ENCODE peak calls at places on chromosomes 5 and 9, in nine cellular contexts. R is mucosa of descending colon, B is PC-3, T is astrocyte of the cerebellum, Q is psoas muscle, K is heart right ventricle, H is sigmoid colon, I is GM20000, P is right lobe of liver. V is an unnamed sample.

GRCh38 chr9:13431137-13431536 is 151.6 kb upstream of the MPDZ start:
- DNase-seq in R (no peak), B (no peak), T (no peak), Q (no peak), K (no peak), H (no peak), I (no peak), P (no peak), V (no peak)

GRCh38 chr5:176823076-176823481 is 12.7 kb downstream of the UNC5A start:
- DNase-seq in R (no peak), B (peak), T (no peak), Q (peak), K (no peak), H (no peak), I (no peak), P (no peak), V (no peak)

GRCh38 chr5:31655491-31655890 is 16.6 kb downstream of the PDZD2 start:
- DNase-seq in R (no peak), B (no peak), T (no peak), Q (no peak), K (no peak), H (no peak), I (no peak), P (no peak), V (no peak)

GRCh38 chr5:91787718-91788117 is 404.6 kb upstream of the ARRDC3 start:
- DNase-seq in R (no peak), B (peak), T (peak), Q (no peak), K (no peak), H (no peak), I (no peak), P (no peak), V (no peak)

GRCh38 chr5:93163010-93163663 is 417.9 kb downstream of the NR2F1-AS1 start:
- DNase-seq in R (no peak), B (peak), T (peak), Q (no peak), K (no peak), H (no peak), I (no peak), P (no peak), V (no peak)

GRCh38 chr9:38016375-38017120 is 52.5 kb downstream of the SHB start:
- DNase-seq in R (no peak), B (peak), T (peak), Q (no peak), K (no peak), H (no peak), I (no peak), P (no peak), V (no peak)

GRCh38 chr9:138016406-138017187 is 139.0 kb downstream of the CACNA1B start:
- DNase-seq in R (no peak), B (no peak), T (no peak), Q (peak), K (no peak), H (no peak), I (no peak), P (no peak), V (no peak)

GRCh38 chr5:112087222-112087621 is 330.2 kb upstream of the NREP start:
- DNase-seq in R (no peak), B (no peak), T (no peak), Q (no peak), K (no peak), H (no peak), I (no peak), P (no peak), V (no peak)

GRCh38 chr9:79469164-79469563 is 102.6 kb upstream of the TLE4 start:
- DNase-seq in R (no peak), B (no peak), T (no peak), Q (no peak), K (no peak), H (no peak), I (no peak), P (no peak), V (no peak)

GRCh38 chr9:79470957-79471356 is 100.8 kb upstream of the TLE4 start:
- DNase-seq in R (no peak), B (no peak), T (no peak), Q (no peak), K (no peak), H (no peak), I (no peak), P (no peak), V (no peak)

GRCh38 chr9:79473704-79474103 is 98.1 kb upstream of the TLE4 start:
- DNase-seq in R (no peak), B (no peak), T (no peak), Q (no peak), K (no peak), H (no peak), I (no peak), P (no peak), V (no peak)

GRCh38 chr9:79477241-79477830 is 94.4 kb upstream of the TLE4 start:
- DNase-seq in R (no peak), B (no peak), T (no peak), Q (no peak), K (no peak), H (no peak), I (no peak), P (no peak), V (no peak)

DNA sequence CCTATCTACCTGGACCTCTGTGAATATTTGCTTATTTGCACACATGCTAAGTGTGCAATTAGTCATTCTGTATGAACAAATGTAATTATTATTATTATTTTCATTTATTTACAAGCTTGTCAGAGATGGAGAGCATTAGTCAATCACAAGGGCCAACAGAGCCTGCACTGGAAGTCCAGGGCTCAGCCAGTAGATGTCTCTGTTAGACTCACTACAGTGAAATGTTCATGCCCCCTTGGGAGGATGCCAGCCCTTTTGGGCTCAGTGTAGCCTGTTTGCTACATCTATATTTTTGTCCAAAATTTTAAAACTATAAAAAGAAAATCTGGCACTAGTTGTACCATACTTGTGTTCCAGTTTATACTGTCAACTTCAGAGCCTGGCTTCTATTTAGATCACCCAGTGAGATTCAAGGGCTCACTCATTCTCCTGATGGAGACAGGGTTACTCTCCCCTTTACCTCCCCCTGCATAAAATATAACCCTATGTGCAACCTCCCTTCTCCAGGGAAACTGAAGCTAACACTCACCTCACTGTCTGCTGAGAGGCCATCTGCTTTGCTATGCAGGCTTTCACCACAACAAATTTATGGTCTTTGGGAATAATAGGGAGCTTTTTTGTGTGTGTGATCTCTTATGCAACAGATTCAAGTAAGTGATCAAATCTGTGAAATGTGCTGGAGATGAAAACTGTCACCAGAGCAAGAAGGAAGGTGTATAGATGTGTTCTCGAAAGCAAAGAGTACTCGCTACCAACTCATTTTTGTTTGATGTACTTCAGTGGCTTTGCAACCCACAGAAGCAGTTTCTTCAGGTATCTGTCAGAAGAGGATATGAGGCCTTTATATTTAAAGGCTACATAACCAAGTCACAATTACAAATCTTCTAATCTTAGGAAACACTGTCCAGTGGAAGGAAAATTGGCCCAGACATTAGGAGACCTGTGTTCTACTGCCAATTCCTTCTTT is 99.9 kb upstream of the TLE4 start:
- DNase-seq in R (peak), B (peak), T (no peak), Q (peak), K (peak), H (peak), I (no peak), P (peak), V (no peak)
- TF ChIP-seq CTCF in R (no peak), B (peak), T (peak), Q (peak), K (no peak), H (no peak), I (no peak), P (peak), V (peak)

GRCh38 chr5:55385227-55385626 is 77.4 kb downstream of the MTREX start:
- DNase-seq in R (no peak), B (no peak), T (no peak), Q (no peak), K (no peak), H (no peak), I (no peak), P (no peak), V (no peak)

GRCh38 chr5:55383254-55383653 is 75.5 kb downstream of the MTREX start:
- DNase-seq in R (no peak), B (no peak), T (no peak), Q (no peak), K (no peak), H (no peak), I (no peak), P (no peak), V (no peak)

GRCh38 chr5:55384072-55384471 is 76.3 kb downstream of the MTREX start:
- DNase-seq in R (no peak), B (no peak), T (no peak), Q (no peak), K (no peak), H (no peak), I (no peak), P (no peak), V (no peak)

GRCh38 chr5:55391707-55392106 is 83.9 kb downstream of the MTREX start:
- DNase-seq in R (no peak), B (no peak), T (no peak), Q (no peak), K (no peak), H (no peak), I (no peak), P (no peak), V (no peak)

DNA sequence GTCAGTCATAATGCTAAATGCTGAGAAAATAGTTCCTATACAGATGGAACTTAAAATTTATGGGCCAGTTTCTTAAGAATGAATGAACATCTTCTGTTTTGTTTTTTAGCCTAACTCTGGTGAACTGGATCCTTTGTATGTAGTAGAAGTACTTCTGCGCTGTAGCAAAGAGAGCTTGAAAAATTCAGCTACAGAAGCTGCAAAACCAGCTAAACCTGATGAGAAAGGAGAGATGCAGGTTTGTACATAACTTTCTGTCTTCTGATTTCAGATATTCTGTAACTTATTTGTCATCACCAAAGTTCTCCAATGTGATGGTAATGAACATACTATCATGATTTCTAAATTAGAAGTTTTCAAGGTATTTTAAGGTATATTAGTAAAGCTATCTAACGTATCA is 80.1 kb downstream of the MTREX start:
- DNase-seq in R (no peak), B (no peak), T (no peak), Q (no peak), K (no peak), H (no peak), I (no peak), P (no peak), V (no peak)
- TF ChIP-seq CTCF in R (no peak), B (no peak), T (no peak), Q (no peak), K (no peak), H (no peak), I (no peak), P (no peak), V (no peak)

GRCh38 chr5:12707560-12707959 is 803.3 kb upstream of the CTNND2 start:
- DNase-seq in R (no peak), B (no peak), T (no peak), Q (no peak), K (no peak), H (no peak), I (no peak), P (no peak), V (no peak)

GRCh38 chr5:12703254-12703653 is 799.0 kb upstream of the CTNND2 start:
- DNase-seq in R (no peak), B (no peak), T (no peak), Q (no peak), K (no peak), H (no peak), I (no peak), P (no peak), V (no peak)

GRCh38 chr5:12704955-12705354 is 800.7 kb upstream of the CTNND2 start:
- DNase-seq in R (no peak), B (peak), T (no peak), Q (no peak), K (no peak), H (no peak), I (no peak), P (no peak), V (no peak)
- TF ChIP-seq CTCF in R (no peak), B (peak), T (peak), Q (no peak), K (no peak), H (no peak), I (no peak), P (no peak), V (no peak)

DNA sequence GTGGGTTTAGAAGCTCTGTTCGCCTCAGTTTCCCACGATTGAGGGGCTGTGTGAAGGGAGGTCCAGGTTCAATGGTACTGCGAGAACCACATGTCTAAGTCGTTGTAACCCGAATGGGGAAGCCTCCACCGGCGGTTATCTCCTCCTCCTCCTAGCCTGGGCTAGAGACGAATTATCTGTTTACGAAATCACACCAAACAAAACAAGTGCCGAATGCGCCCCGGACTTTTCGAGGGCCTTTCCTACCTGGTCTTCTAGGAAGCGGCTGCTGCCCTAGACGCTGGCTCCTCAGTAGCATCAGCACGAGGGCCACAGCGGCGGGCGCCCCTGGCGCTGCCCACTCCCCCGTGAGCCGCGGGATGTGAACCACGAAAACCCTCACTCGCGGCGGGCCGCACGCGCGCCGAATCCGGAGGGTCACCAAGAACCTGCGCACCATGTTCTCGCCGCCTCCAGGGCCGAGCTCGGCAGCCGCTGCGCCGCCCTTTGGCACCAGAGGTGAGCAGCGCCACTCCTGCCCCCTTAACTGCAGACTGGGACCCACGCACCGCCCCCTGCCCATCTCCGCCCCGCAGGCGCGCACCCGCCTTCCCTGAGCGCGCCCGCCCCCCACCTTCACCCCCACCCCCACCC is at the start of gene CDKN2A:
- DNase-seq in R (peak), B (peak), T (no peak), Q (peak), K (no peak), H (no peak), I (peak), P (no peak), V (peak)
- TF ChIP-seq CTCF in R (no peak), B (no peak), T (no peak), Q (no peak), K (no peak), H (no peak), I (peak), P (no peak), V (peak)